ENCODE peak calls at places on chromosomes 3 and 15, in five cellular contexts. One of them, this sample, is unnamed.

GRCh38 chr3:55166577-55167555 is 239.0 kb upstream of the LRTM1 start:
- DNase-seq in HCEC 1CT: peak
- DNase-seq in SW 1271: no peak
- DNase-seq in stimulated activated CD8-positive, alpha-beta memory T cell treated with anti-CD3 and anti-CD28 coated beads, Interleukin-15, amount 100 ng/mL, for 4 hours: no peak
- DNase-seq in cardiac muscle cell: no peak
- DNase-seq in this sample: no peak

GRCh38 chr3:21944251-21944650 is 193.2 kb upstream of the ZNF385D start:
- DNase-seq in SW 1271: no peak
- DNase-seq in HCEC 1CT: no peak
- DNase-seq in cardiac muscle cell: peak
- DNase-seq in stimulated activated CD8-positive, alpha-beta memory T cell treated with anti-CD3 and anti-CD28 coated beads, Interleukin-15, amount 100 ng/mL, for 4 hours: no peak
- DNase-seq in this sample: no peak

GRCh38 chr3:133843634-133844033 is 38.0 kb downstream of the SRPRB start:
- DNase-seq in stimulated activated CD8-positive, alpha-beta memory T cell treated with anti-CD3 and anti-CD28 coated beads, Interleukin-15, amount 100 ng/mL, for 4 hours: no peak
- DNase-seq in SW 1271: no peak
- DNase-seq in cardiac muscle cell: peak
- DNase-seq in HCEC 1CT: peak
- DNase-seq in this sample: no peak

GRCh38 chr15:90219421-90220141 is 14.2 kb downstream of the CIB1 start:
- DNase-seq in HCEC 1CT: no peak
- DNase-seq in stimulated activated CD8-positive, alpha-beta memory T cell treated with anti-CD3 and anti-CD28 coated beads, Interleukin-15, amount 100 ng/mL, for 4 hours: no peak
- DNase-seq in SW 1271: no peak
- DNase-seq in cardiac muscle cell: peak
- DNase-seq in this sample: no peak

GRCh38 chr3:120147072-120147871 is 53.0 kb upstream of the GSK3B start:
- DNase-seq in stimulated activated CD8-positive, alpha-beta memory T cell treated with anti-CD3 and anti-CD28 coated beads, Interleukin-15, amount 100 ng/mL, for 4 hours: peak
- DNase-seq in SW 1271: no peak
- DNase-seq in HCEC 1CT: no peak
- DNase-seq in cardiac muscle cell: no peak
- DNase-seq in this sample: no peak

GRCh38 chr3:148466143-148466542 is 231.6 kb upstream of the AGTR1 start:
- DNase-seq in cardiac muscle cell: peak
- DNase-seq in HCEC 1CT: peak
- DNase-seq in SW 1271: no peak
- DNase-seq in stimulated activated CD8-positive, alpha-beta memory T cell treated with anti-CD3 and anti-CD28 coated beads, Interleukin-15, amount 100 ng/mL, for 4 hours: no peak
- DNase-seq in this sample: no peak

GRCh38 chr3:194150252-194150934 is 14.4 kb downstream of the HES1 start:
- DNase-seq in cardiac muscle cell: no peak
- DNase-seq in SW 1271: no peak
- DNase-seq in HCEC 1CT: no peak
- DNase-seq in stimulated activated CD8-positive, alpha-beta memory T cell treated with anti-CD3 and anti-CD28 coated beads, Interleukin-15, amount 100 ng/mL, for 4 hours: no peak
- DNase-seq in this sample: no peak

GRCh38 chr15:76964157-76964556 is 30.8 kb upstream of the PSTPIP1 start:
- DNase-seq in cardiac muscle cell: peak
- DNase-seq in SW 1271: no peak
- DNase-seq in HCEC 1CT: no peak
- DNase-seq in stimulated activated CD8-positive, alpha-beta memory T cell treated with anti-CD3 and anti-CD28 coated beads, Interleukin-15, amount 100 ng/mL, for 4 hours: no peak
- DNase-seq in this sample: no peak

GRCh38 chr15:23686466-23687142 is 501 bp downstream of the NDN start:
- DNase-seq in SW 1271: no peak
- DNase-seq in stimulated activated CD8-positive, alpha-beta memory T cell treated with anti-CD3 and anti-CD28 coated beads, Interleukin-15, amount 100 ng/mL, for 4 hours: no peak
- DNase-seq in cardiac muscle cell: peak
- DNase-seq in HCEC 1CT: no peak
- DNase-seq in this sample: no peak